ENCODE peak calls at places on chromosomes 11 and 22, in eight cellular contexts. W, P, R, L, E, O, U and F are unnamed samples.

GRCh38 chr22:20010307-20011122 is 6.1 kb downstream of the ARVCF start:
- DNase-seq in O (no peak), E (no peak), L (no peak), U (no peak), W (no peak), P (peak; percentile 56), R (no peak), F (no peak)

GRCh38 chr11:44733877-44734276 is 7.1 kb downstream of the TSPAN18 start:
- DNase-seq in P (no peak), O (no peak), R (no peak), U (no peak), L (no peak), W (no peak), E (no peak), F (no peak)

GRCh38 chr22:21865041-21865440 is 2.4 kb downstream of the MAPK1 start:
- DNase-seq in O (peak; percentile 77), U (peak; percentile 94), W (no peak), L (peak; percentile 43), P (peak; percentile 67), E (peak; percentile 32), R (peak; percentile 75), F (no peak)

GRCh38 chr11:68776442-68777235 is 25.3 kb upstream of the TESMIN start:
- DNase-seq in U (no peak), R (no peak), L (no peak), P (no peak), E (no peak), O (no peak), W (no peak), F (no peak)

GRCh38 chr11:9251306-9251705 is 13.8 kb downstream of the DENND5A start:
- DNase-seq in W (no peak), R (no peak), U (no peak), L (no peak), O (no peak), E (no peak), P (peak; percentile 64), F (no peak)

GRCh38 chr22:21681566-21682370 is 16.0 kb downstream of the PPIL2 start:
- DNase-seq in O (no peak), R (no peak), P (peak; percentile 14), L (no peak), W (no peak), U (no peak), E (no peak), F (no peak)

GRCh38 chr11:117075186-117075585 is 23.0 kb downstream of the SIK3 start:
- DNase-seq in U (peak; percentile 49), E (no peak), R (no peak), W (no peak), P (peak; percentile 70), L (no peak), O (no peak), F (no peak)

GRCh38 chr11:116190861-116191260 is 581.9 kb downstream of the BUD13 start:
- DNase-seq in E (no peak), R (no peak), L (no peak), U (no peak), W (no peak), P (no peak), O (no peak), F (no peak)

GRCh38 chr22:27842994-27843431 is 41.5 kb upstream of the MN1 start:
- DNase-seq in E (no peak), O (no peak), U (peak; percentile 59), W (no peak), P (no peak), R (peak; percentile 21), L (no peak), F (no peak)

GRCh38 chr11:58830693-58831301 is 13.7 kb downstream of the GLYATL2 start:
- DNase-seq in U (peak; percentile 9), O (no peak), P (no peak), W (no peak), R (no peak), L (no peak), E (no peak), F (no peak)

GRCh38 chr11:76317296-76317695 is 63.6 kb downstream of the THAP12 start:
- DNase-seq in R (no peak), P (no peak), L (no peak), E (no peak), U (no peak), W (no peak), O (no peak), F (no peak)
- TF ChIP-seq CTCF in R (no peak), P (no peak), L (no peak), E (no peak), U (no peak), W (no peak), O (no peak), F (no peak)

GRCh38 chr11:108873938-108874337 is 209.1 kb downstream of the DDX10 start:
- DNase-seq in R (no peak), U (no peak), L (no peak), O (no peak), W (no peak), P (no peak), E (no peak), F (no peak)
- TF ChIP-seq CTCF in R (no peak), U (no peak), L (no peak), O (no peak), W (no peak), P (no peak), E (no peak), F (no peak)

GRCh38 chr22:26477341-26477731 is 6.2 kb downstream of the HPS4 start:
- DNase-seq in W (no peak), P (no peak), L (no peak), R (no peak), E (no peak), U (no peak), O (no peak), F (no peak)
- TF ChIP-seq CTCF in W (no peak), P (no peak), L (no peak), R (no peak), E (no peak), U (no peak), O (no peak), F (no peak)

GRCh38 chr11:13249992-13250391 is 27.6 kb upstream of the BMAL1 start:
- DNase-seq in U (peak; percentile 52), E (no peak), P (peak; percentile 45), L (no peak), R (no peak), W (no peak), O (no peak), F (no peak)
- TF ChIP-seq CTCF in U (peak; percentile 16), E (no peak), P (peak; percentile 58), L (no peak), R (no peak), W (peak; percentile 52), O (no peak), F (no peak)

DNA sequence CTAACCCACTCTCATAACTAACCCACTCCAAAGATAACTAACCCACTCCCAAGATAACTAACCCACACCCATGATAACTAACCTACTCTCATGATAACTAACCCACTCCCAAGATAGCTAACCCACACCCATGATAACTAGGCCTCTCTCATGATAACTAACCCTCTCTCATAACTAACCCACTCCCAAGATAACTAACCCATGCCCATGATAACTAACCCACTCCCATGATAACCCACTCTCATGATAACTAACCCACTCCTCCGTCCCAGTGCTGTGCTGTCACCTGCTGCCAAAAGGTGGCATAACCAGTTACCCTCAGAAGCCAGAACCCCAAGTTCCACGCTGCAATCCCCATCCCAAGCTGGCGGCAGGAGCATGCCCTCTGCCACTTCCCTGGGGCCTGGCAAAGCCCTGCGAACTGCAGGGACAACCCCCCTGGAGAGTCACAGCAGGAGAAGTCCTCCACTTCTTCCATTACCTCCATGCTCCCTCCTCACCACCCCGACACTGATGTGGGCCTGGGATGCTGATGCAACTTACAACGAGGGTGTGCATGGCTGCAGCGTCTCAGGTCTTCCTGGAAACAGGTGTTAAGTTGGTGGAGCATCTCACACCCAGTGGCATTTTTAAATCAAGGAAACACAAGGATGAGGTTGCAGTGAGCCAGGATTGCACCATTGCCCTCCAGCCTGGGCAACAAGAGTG is 30.8 kb upstream of the CELSR1 start:
- DNase-seq in W (no peak), O (no peak), L (no peak), R (no peak), E (no peak), U (no peak), P (no peak), F (no peak)
- TF ChIP-seq CTCF in W (no peak), O (no peak), L (no peak), R (no peak), E (no peak), U (no peak), P (peak; percentile 38), F (no peak)